ENCODE peak calls at places on chromosomes 1 and 21, in seven cellular contexts. One of them, this sample, is unnamed.

GRCh38 chr1:221431968-221432367 is 309.9 kb downstream of the DUSP10 start:
- DNase-seq in mammary epithelial cell: no peak
- DNase-seq in fibroblast of lung: no peak
- DNase-seq in tibial nerve: no peak
- DNase-seq in RWPE1: no peak
- DNase-seq in vagina: no peak
- DNase-seq in body of pancreas: no peak
- DNase-seq in this sample: no peak

GRCh38 chr1:11736746-11737639 is 1.1 kb downstream of the AGTRAP start:
- DNase-seq in mammary epithelial cell: peak
- DNase-seq in fibroblast of lung: peak
- DNase-seq in tibial nerve: peak
- DNase-seq in RWPE1: peak
- DNase-seq in vagina: no peak
- DNase-seq in body of pancreas: peak
- DNase-seq in this sample: peak

GRCh38 chr21:33205476-33205875 is 24.3 kb upstream of the IFNAR2 start:
- DNase-seq in mammary epithelial cell: no peak
- DNase-seq in fibroblast of lung: no peak
- DNase-seq in tibial nerve: no peak
- DNase-seq in RWPE1: no peak
- DNase-seq in vagina: no peak
- DNase-seq in body of pancreas: peak
- DNase-seq in this sample: no peak

GRCh38 chr1:230280906-230281413 is 145.2 kb downstream of the PGBD5 start:
- DNase-seq in mammary epithelial cell: no peak
- DNase-seq in fibroblast of lung: no peak
- DNase-seq in tibial nerve: no peak
- DNase-seq in RWPE1: no peak
- DNase-seq in vagina: no peak
- DNase-seq in body of pancreas: peak
- DNase-seq in this sample: no peak

GRCh38 chr1:70465911-70466310 is 54.8 kb downstream of the CTH start:
- DNase-seq in mammary epithelial cell: no peak
- DNase-seq in fibroblast of lung: no peak
- DNase-seq in tibial nerve: no peak
- DNase-seq in RWPE1: no peak
- DNase-seq in vagina: no peak
- DNase-seq in body of pancreas: no peak
- DNase-seq in this sample: no peak

GRCh38 chr1:98048234-98048633 is 127.4 kb upstream of the DPYD start:
- DNase-seq in mammary epithelial cell: peak
- DNase-seq in fibroblast of lung: peak
- DNase-seq in tibial nerve: peak
- DNase-seq in RWPE1: peak
- DNase-seq in vagina: no peak
- DNase-seq in body of pancreas: peak
- DNase-seq in this sample: peak

GRCh38 chr1:155942578-155943141 is 1.2 kb downstream of the RXFP4 start:
- DNase-seq in mammary epithelial cell: no peak
- DNase-seq in fibroblast of lung: no peak
- DNase-seq in tibial nerve: no peak
- DNase-seq in RWPE1: no peak
- DNase-seq in vagina: no peak
- DNase-seq in body of pancreas: no peak
- DNase-seq in this sample: no peak

GRCh38 chr21:35438643-35439404 is 389.7 kb upstream of the RUNX1 start:
- DNase-seq in mammary epithelial cell: peak
- DNase-seq in fibroblast of lung: peak
- DNase-seq in tibial nerve: no peak
- DNase-seq in RWPE1: no peak
- DNase-seq in vagina: no peak
- DNase-seq in body of pancreas: peak
- DNase-seq in this sample: no peak

GRCh38 chr1:180267761-180268555 is 37.9 kb downstream of the LHX4 start:
- DNase-seq in mammary epithelial cell: no peak
- DNase-seq in fibroblast of lung: no peak
- DNase-seq in tibial nerve: no peak
- DNase-seq in RWPE1: no peak
- DNase-seq in vagina: peak
- DNase-seq in body of pancreas: no peak
- DNase-seq in this sample: no peak

GRCh38 chr1:101250656-101251272 is 13.9 kb downstream of the S1PR1 start:
- DNase-seq in mammary epithelial cell: no peak
- DNase-seq in fibroblast of lung: no peak
- DNase-seq in tibial nerve: no peak
- DNase-seq in RWPE1: no peak
- DNase-seq in vagina: no peak
- DNase-seq in body of pancreas: no peak
- DNase-seq in this sample: no peak

GRCh38 chr1:21741206-21741605 is 41.7 kb downstream of the USP48 start:
- DNase-seq in mammary epithelial cell: no peak
- DNase-seq in fibroblast of lung: no peak
- DNase-seq in tibial nerve: no peak
- DNase-seq in RWPE1: no peak
- DNase-seq in vagina: no peak
- DNase-seq in body of pancreas: no peak
- DNase-seq in this sample: no peak

GRCh38 chr1:234544094-234544579 is 65.2 kb upstream of the TARBP1 start:
- DNase-seq in mammary epithelial cell: peak
- DNase-seq in fibroblast of lung: peak
- DNase-seq in tibial nerve: peak
- DNase-seq in RWPE1: peak
- DNase-seq in vagina: no peak
- DNase-seq in body of pancreas: peak
- DNase-seq in this sample: peak

GRCh38 chr1:110324667-110325066 is 14.5 kb upstream of the RBM15 start:
- DNase-seq in mammary epithelial cell: no peak
- DNase-seq in fibroblast of lung: no peak
- DNase-seq in tibial nerve: no peak
- DNase-seq in RWPE1: no peak
- DNase-seq in vagina: no peak
- DNase-seq in body of pancreas: no peak
- DNase-seq in this sample: no peak

GRCh38 chr1:60904079-60904852 is 178.1 kb upstream of the NFIA start:
- DNase-seq in mammary epithelial cell: peak
- DNase-seq in fibroblast of lung: peak
- DNase-seq in tibial nerve: no peak
- DNase-seq in RWPE1: no peak
- DNase-seq in vagina: no peak
- DNase-seq in body of pancreas: no peak
- DNase-seq in this sample: peak

GRCh38 chr1:153288634-153289275 is 24.0 kb downstream of the PGLYRP3 start:
- DNase-seq in mammary epithelial cell: peak
- DNase-seq in fibroblast of lung: no peak
- DNase-seq in tibial nerve: no peak
- DNase-seq in RWPE1: peak
- DNase-seq in vagina: peak
- DNase-seq in body of pancreas: no peak
- DNase-seq in this sample: no peak

GRCh38 chr1:233627376-233627775 is 13.5 kb downstream of the KCNK1 start:
- DNase-seq in mammary epithelial cell: peak
- DNase-seq in fibroblast of lung: no peak
- DNase-seq in tibial nerve: no peak
- DNase-seq in RWPE1: peak
- DNase-seq in vagina: no peak
- DNase-seq in body of pancreas: no peak
- DNase-seq in this sample: no peak

GRCh38 chr1:215081566-215082531 is 688 bp upstream of the KCNK2 start:
- DNase-seq in mammary epithelial cell: no peak
- DNase-seq in fibroblast of lung: no peak
- DNase-seq in tibial nerve: no peak
- DNase-seq in RWPE1: no peak
- DNase-seq in vagina: no peak
- DNase-seq in body of pancreas: no peak
- DNase-seq in this sample: no peak

GRCh38 chr21:25273945-25274344 is 333.3 kb downstream of the MRPL39 start:
- DNase-seq in mammary epithelial cell: no peak
- DNase-seq in fibroblast of lung: no peak
- DNase-seq in tibial nerve: no peak
- DNase-seq in RWPE1: no peak
- DNase-seq in vagina: no peak
- DNase-seq in body of pancreas: no peak
- DNase-seq in this sample: no peak

GRCh38 chr21:42515708-42516502 is 2.3 kb downstream of the SLC37A1 start:
- DNase-seq in mammary epithelial cell: no peak
- DNase-seq in fibroblast of lung: no peak
- DNase-seq in tibial nerve: no peak
- DNase-seq in RWPE1: peak
- DNase-seq in vagina: no peak
- DNase-seq in body of pancreas: peak
- DNase-seq in this sample: no peak

GRCh38 chr1:224914292-224914900 is 15.1 kb upstream of the DNAH14 start:
- DNase-seq in mammary epithelial cell: no peak
- DNase-seq in fibroblast of lung: no peak
- DNase-seq in tibial nerve: no peak
- DNase-seq in RWPE1: no peak
- DNase-seq in vagina: no peak
- DNase-seq in body of pancreas: no peak
- DNase-seq in this sample: no peak

GRCh38 chr1:9075023-9075422 is 5.6 kb upstream of the SLC2A5 start:
- DNase-seq in mammary epithelial cell: no peak
- DNase-seq in fibroblast of lung: no peak
- DNase-seq in tibial nerve: no peak
- DNase-seq in RWPE1: no peak
- DNase-seq in vagina: no peak
- DNase-seq in body of pancreas: no peak
- DNase-seq in this sample: no peak

GRCh38 chr21:21101911-21102310 is 103.7 kb downstream of the NCAM2 start:
- DNase-seq in mammary epithelial cell: no peak
- DNase-seq in fibroblast of lung: peak
- DNase-seq in tibial nerve: no peak
- DNase-seq in RWPE1: peak
- DNase-seq in vagina: no peak
- DNase-seq in body of pancreas: no peak
- DNase-seq in this sample: no peak

GRCh38 chr21:29308456-29308783 is 9.7 kb downstream of the BACH1 start:
- DNase-seq in mammary epithelial cell: no peak
- DNase-seq in fibroblast of lung: peak
- DNase-seq in tibial nerve: no peak
- DNase-seq in RWPE1: no peak
- DNase-seq in vagina: no peak
- DNase-seq in body of pancreas: no peak
- DNase-seq in this sample: no peak
- H3K27ac ChIP-seq in mammary epithelial cell: no peak
- H3K27ac ChIP-seq in fibroblast of lung: no peak
- H3K27ac ChIP-seq in tibial nerve: no peak
- H3K27ac ChIP-seq in RWPE1: no peak
- H3K27ac ChIP-seq in vagina: no peak
- H3K27ac ChIP-seq in body of pancreas: no peak
- H3K27ac ChIP-seq in this sample: no peak

GRCh38 chr1:172882385-172882784 is 168.4 kb downstream of the TNFSF18 start:
- DNase-seq in mammary epithelial cell: no peak
- DNase-seq in fibroblast of lung: no peak
- DNase-seq in tibial nerve: no peak
- DNase-seq in RWPE1: no peak
- DNase-seq in vagina: no peak
- DNase-seq in body of pancreas: no peak
- DNase-seq in this sample: no peak
- H3K27ac ChIP-seq in mammary epithelial cell: no peak
- H3K27ac ChIP-seq in fibroblast of lung: no peak
- H3K27ac ChIP-seq in tibial nerve: no peak
- H3K27ac ChIP-seq in RWPE1: no peak
- H3K27ac ChIP-seq in vagina: no peak
- H3K27ac ChIP-seq in body of pancreas: no peak
- H3K27ac ChIP-seq in this sample: no peak

GRCh38 chr1:231779081-231779480 is 152.5 kb downstream of the DISC1 start:
- DNase-seq in mammary epithelial cell: no peak
- DNase-seq in fibroblast of lung: no peak
- DNase-seq in tibial nerve: no peak
- DNase-seq in RWPE1: no peak
- DNase-seq in vagina: no peak
- DNase-seq in body of pancreas: no peak
- DNase-seq in this sample: no peak

GRCh38 chr1:231774719-231775322 is 148.2 kb downstream of the DISC1 start:
- DNase-seq in mammary epithelial cell: no peak
- DNase-seq in fibroblast of lung: no peak
- DNase-seq in tibial nerve: no peak
- DNase-seq in RWPE1: no peak
- DNase-seq in vagina: no peak
- DNase-seq in body of pancreas: no peak
- DNase-seq in this sample: no peak

GRCh38 chr1:231778009-231778719 is 151.6 kb downstream of the DISC1 start:
- DNase-seq in mammary epithelial cell: peak
- DNase-seq in fibroblast of lung: peak
- DNase-seq in tibial nerve: peak
- DNase-seq in RWPE1: peak
- DNase-seq in vagina: no peak
- DNase-seq in body of pancreas: peak
- DNase-seq in this sample: no peak

GRCh38 chr1:231770776-231771175 is 144.2 kb downstream of the DISC1 start:
- DNase-seq in mammary epithelial cell: no peak
- DNase-seq in fibroblast of lung: no peak
- DNase-seq in tibial nerve: no peak
- DNase-seq in RWPE1: no peak
- DNase-seq in vagina: no peak
- DNase-seq in body of pancreas: no peak
- DNase-seq in this sample: no peak

GRCh38 chr1:231776006-231776707 is 149.6 kb downstream of the DISC1 start:
- DNase-seq in mammary epithelial cell: no peak
- DNase-seq in fibroblast of lung: peak
- DNase-seq in tibial nerve: no peak
- DNase-seq in RWPE1: no peak
- DNase-seq in vagina: no peak
- DNase-seq in body of pancreas: no peak
- DNase-seq in this sample: no peak
- H3K27ac ChIP-seq in mammary epithelial cell: no peak
- H3K27ac ChIP-seq in fibroblast of lung: no peak
- H3K27ac ChIP-seq in tibial nerve: peak
- H3K27ac ChIP-seq in RWPE1: no peak
- H3K27ac ChIP-seq in vagina: no peak
- H3K27ac ChIP-seq in body of pancreas: no peak
- H3K27ac ChIP-seq in this sample: no peak

GRCh38 chr1:205585169-205585834 is 46.5 kb downstream of the ELK4 start:
- DNase-seq in mammary epithelial cell: no peak
- DNase-seq in fibroblast of lung: no peak
- DNase-seq in tibial nerve: no peak
- DNase-seq in RWPE1: no peak
- DNase-seq in vagina: no peak
- DNase-seq in body of pancreas: no peak
- DNase-seq in this sample: no peak

GRCh38 chr1:205582471-205583291 is 49.1 kb downstream of the ELK4 start:
- DNase-seq in mammary epithelial cell: no peak
- DNase-seq in fibroblast of lung: no peak
- DNase-seq in tibial nerve: no peak
- DNase-seq in RWPE1: no peak
- DNase-seq in vagina: no peak
- DNase-seq in body of pancreas: peak
- DNase-seq in this sample: no peak

GRCh38 chr1:205583461-205584130 is 48.2 kb downstream of the ELK4 start:
- DNase-seq in mammary epithelial cell: no peak
- DNase-seq in fibroblast of lung: no peak
- DNase-seq in tibial nerve: no peak
- DNase-seq in RWPE1: no peak
- DNase-seq in vagina: no peak
- DNase-seq in body of pancreas: no peak
- DNase-seq in this sample: no peak

GRCh38 chr1:205585835-205586785 is 45.7 kb downstream of the ELK4 start:
- DNase-seq in mammary epithelial cell: no peak
- DNase-seq in fibroblast of lung: no peak
- DNase-seq in tibial nerve: no peak
- DNase-seq in RWPE1: no peak
- DNase-seq in vagina: no peak
- DNase-seq in body of pancreas: peak
- DNase-seq in this sample: no peak

GRCh38 chr1:205584732-205585131 is 47.1 kb downstream of the ELK4 start:
- DNase-seq in mammary epithelial cell: no peak
- DNase-seq in fibroblast of lung: no peak
- DNase-seq in tibial nerve: no peak
- DNase-seq in RWPE1: no peak
- DNase-seq in vagina: no peak
- DNase-seq in body of pancreas: no peak
- DNase-seq in this sample: no peak
- H3K27ac ChIP-seq in mammary epithelial cell: no peak
- H3K27ac ChIP-seq in fibroblast of lung: no peak
- H3K27ac ChIP-seq in tibial nerve: no peak
- H3K27ac ChIP-seq in RWPE1: no peak
- H3K27ac ChIP-seq in vagina: no peak
- H3K27ac ChIP-seq in body of pancreas: no peak
- H3K27ac ChIP-seq in this sample: no peak